ENCODE peak calls at places on chromosomes 2 and 18, in eight cellular contexts. Z is mesenchymal stem cell, Q is transverse colon, T is AG10803, D is GM12865, B is HCT116, V is OCI-LY7, S is heart right ventricle. X is an unnamed sample.
A peak's percentile ranks its signal among the peaks of the same experiment; 100 is the strongest.

GRCh38 chr2:20595439-20596192 is 55.3 kb downstream of the HS1BP3 start:
- DNase-seq in Z (peak; percentile 95), Q (peak; percentile 42), T (peak; percentile 24), D (peak; percentile 90), B (no peak), V (peak; percentile 82), S (no peak), X (no peak)

GRCh38 chr2:121052023-121052422 is 233.0 kb downstream of the TFCP2L1 start:
- DNase-seq in Z (no peak), Q (no peak), T (no peak), D (no peak), B (no peak), V (no peak), S (no peak), X (no peak)

GRCh38 chr2:98346259-98347236 is at the start of gene CNGA3:
- DNase-seq in Z (peak; percentile 36), Q (peak; percentile 15), T (peak; percentile 6), D (no peak), B (no peak), V (no peak), S (no peak), X (no peak)

GRCh38 chr2:74502720-74503505 is 3.5 kb upstream of the LBX2 start:
- DNase-seq in Z (peak; percentile 88), Q (peak; percentile 89), T (peak; percentile 83), D (peak; percentile 87), B (peak; percentile 57), V (no peak), S (peak; percentile 83), X (peak; percentile 90)

GRCh38 chr2:222946700-222947278 is 86.0 kb downstream of the ACSL3 start:
- DNase-seq in Z (no peak), Q (no peak), T (no peak), D (no peak), B (no peak), V (no peak), S (no peak), X (no peak)

GRCh38 chr2:100884145-100884621 is 64.2 kb downstream of the NPAS2 start:
- DNase-seq in Z (peak; percentile 49), Q (no peak), T (no peak), D (no peak), B (no peak), V (no peak), S (no peak), X (no peak)

GRCh38 chr2:38856165-38856564 is 19.6 kb downstream of the DHX57 start:
- DNase-seq in Z (peak; percentile 19), Q (no peak), T (peak; percentile 58), D (no peak), B (no peak), V (no peak), S (no peak), X (no peak)

GRCh38 chr18:58590231-58590630 is 38.7 kb downstream of the ALPK2 start:
- DNase-seq in Z (peak; percentile 59), Q (no peak), T (peak; percentile 99), D (no peak), B (no peak), V (no peak), S (no peak), X (no peak)

GRCh38 chr2:46816151-46816845 is 99.3 kb downstream of the MCFD2 start:
- DNase-seq in Z (no peak), Q (no peak), T (no peak), D (no peak), B (no peak), V (no peak), S (no peak), X (no peak)

GRCh38 chr2:240619506-240620148 is 5.7 kb upstream of the GPR35 start:
- DNase-seq in Z (no peak), Q (no peak), T (no peak), D (peak; percentile 58), B (no peak), V (no peak), S (no peak), X (no peak)

GRCh38 chr2:66021296-66021695 is 413.6 kb upstream of the MEIS1 start:
- DNase-seq in Z (no peak), Q (no peak), T (no peak), D (no peak), B (no peak), V (no peak), S (no peak), X (no peak)

GRCh38 chr2:142131016-142131714 is at the start of gene LRP1B:
- DNase-seq in Z (peak; percentile 73), Q (no peak), T (peak; percentile 15), D (peak; percentile 19), B (no peak), V (no peak), S (no peak), X (no peak)

GRCh38 chr2:60512063-60512622 is 41.3 kb downstream of the BCL11A start:
- DNase-seq in Z (no peak), Q (no peak), T (no peak), D (peak; percentile 32), B (no peak), V (peak; percentile 51), S (no peak), X (peak; percentile 25)

GRCh38 chr18:52716926-52717325 is 376.9 kb downstream of the DCC start:
- DNase-seq in Z (no peak), Q (peak; percentile 73), T (peak; percentile 22), D (peak; percentile 23), B (no peak), V (no peak), S (peak; percentile 6), X (peak; percentile 54)

GRCh38 chr2:176565641-176566323 is 296.5 kb downstream of the MTX2 start:
- DNase-seq in Z (peak; percentile 76), Q (no peak), T (no peak), D (no peak), B (no peak), V (no peak), S (no peak), X (no peak)

GRCh38 chr2:27518782-27519113 is 22.1 kb downstream of the GCKR start:
- DNase-seq in Z (no peak), Q (no peak), T (no peak), D (no peak), B (no peak), V (no peak), S (no peak), X (no peak)

GRCh38 chr2:10905872-10906143 is 5.9 kb upstream of the KCNF1 start:
- DNase-seq in Z (no peak), Q (no peak), T (no peak), D (no peak), B (no peak), V (no peak), S (no peak), X (no peak)

GRCh38 chr2:54572262-54572635 is 116.1 kb downstream of the SPTBN1 start:
- DNase-seq in Z (peak; percentile 92), Q (no peak), T (peak; percentile 92), D (peak; percentile 74), B (no peak), V (no peak), S (no peak), X (peak; percentile 57)
- H3K4me3 ChIP-seq in Z (no peak overlapping the region), Q (no peak overlapping the region), T (no peak overlapping the region), D (peak overlapping the region; percentile 51), B (no peak overlapping the region), V (peak overlapping the region; percentile 51), S (no peak overlapping the region), X (no peak overlapping the region)

DNA sequence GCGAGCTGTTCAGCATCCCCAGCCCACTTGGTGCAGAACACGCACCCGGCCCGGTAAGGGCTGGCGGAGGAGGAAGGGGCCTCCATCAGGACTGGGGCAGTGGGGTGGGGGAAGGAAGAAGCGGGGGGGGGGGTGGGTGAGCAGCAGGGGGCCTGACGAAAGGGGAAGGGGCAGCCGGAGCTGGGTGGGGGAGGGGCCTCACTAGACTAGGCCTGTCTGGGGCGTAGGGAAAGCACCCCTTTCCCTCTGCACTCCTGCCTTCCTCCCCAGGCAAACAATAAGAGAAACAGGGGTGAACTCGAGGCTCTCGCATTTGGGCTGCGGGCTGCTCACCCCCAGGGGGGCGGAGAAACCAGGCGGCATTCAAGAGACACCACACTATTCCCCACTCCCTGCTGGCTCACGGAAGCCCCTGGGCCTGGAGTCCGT is 82.7 kb upstream of the POMC start:
- DNase-seq in Z (no peak), Q (no peak), T (no peak), D (no peak), B (no peak), V (no peak), S (no peak), X (no peak)
- H3K4me3 ChIP-seq in Z (peak overlapping the region; percentile 74), Q (peak overlapping the region; percentile 70), T (no peak overlapping the region), D (peak overlapping the region; percentile 74), B (no peak overlapping the region), V (no peak overlapping the region), S (peak overlapping the region; percentile 71), X (peak overlapping the region; percentile 71)

DNA sequence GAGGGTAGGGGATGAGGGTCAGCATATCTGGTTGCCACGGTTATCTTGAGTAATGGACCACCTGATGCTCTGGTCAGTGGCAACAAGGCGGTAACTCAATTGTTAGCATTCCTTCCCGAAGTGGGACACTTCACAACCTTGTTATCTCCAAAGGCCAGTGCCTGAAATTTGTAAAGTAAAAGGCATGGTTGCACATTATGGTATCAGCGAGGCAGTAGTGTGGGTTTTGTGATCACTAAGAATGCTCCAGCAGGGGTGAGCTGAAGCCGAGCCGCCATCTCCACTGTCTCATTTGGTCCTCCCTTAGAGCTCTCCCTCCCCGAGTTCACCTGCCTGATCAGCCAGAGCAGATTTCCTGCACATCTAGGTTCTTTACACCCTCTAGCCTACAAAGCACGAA is 50.5 kb upstream of the LGALSL start:
- DNase-seq in Z (no peak), Q (no peak), T (no peak), D (no peak), B (no peak), V (no peak), S (no peak), X (no peak)
- H3K4me3 ChIP-seq in Z (no peak overlapping the region), Q (no peak overlapping the region), T (no peak overlapping the region), D (no peak overlapping the region), B (no peak overlapping the region), V (no peak overlapping the region), S (peak overlapping the region; percentile 2), X (no peak overlapping the region)

DNA sequence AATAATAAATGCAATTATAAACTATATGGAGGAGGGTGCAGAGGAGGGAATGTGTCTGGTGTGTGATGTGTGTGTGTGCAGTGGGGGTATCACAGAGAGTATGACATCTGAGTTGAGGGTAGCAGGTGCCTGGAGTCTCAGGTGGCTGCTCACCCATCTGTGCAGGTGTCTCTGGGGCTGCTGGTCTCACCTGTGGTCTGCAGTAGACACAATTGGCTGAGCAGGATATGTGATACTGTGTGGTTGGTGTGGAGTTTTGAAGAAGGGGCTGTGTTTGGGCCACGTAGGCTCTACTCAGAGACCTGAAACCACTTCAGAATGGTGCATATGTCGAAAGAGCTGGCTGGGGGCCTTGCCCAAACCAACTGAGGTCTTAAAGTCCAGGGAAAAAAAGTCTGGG is 17.0 kb downstream of the FABP1 start:
- DNase-seq in Z (no peak), Q (no peak), T (no peak), D (peak; percentile 1), B (no peak), V (no peak), S (no peak), X (no peak)
- H3K4me3 ChIP-seq in Z (no peak overlapping the region), Q (no peak overlapping the region), T (no peak overlapping the region), D (no peak overlapping the region), B (no peak overlapping the region), V (no peak overlapping the region), S (no peak overlapping the region), X (no peak overlapping the region)

DNA sequence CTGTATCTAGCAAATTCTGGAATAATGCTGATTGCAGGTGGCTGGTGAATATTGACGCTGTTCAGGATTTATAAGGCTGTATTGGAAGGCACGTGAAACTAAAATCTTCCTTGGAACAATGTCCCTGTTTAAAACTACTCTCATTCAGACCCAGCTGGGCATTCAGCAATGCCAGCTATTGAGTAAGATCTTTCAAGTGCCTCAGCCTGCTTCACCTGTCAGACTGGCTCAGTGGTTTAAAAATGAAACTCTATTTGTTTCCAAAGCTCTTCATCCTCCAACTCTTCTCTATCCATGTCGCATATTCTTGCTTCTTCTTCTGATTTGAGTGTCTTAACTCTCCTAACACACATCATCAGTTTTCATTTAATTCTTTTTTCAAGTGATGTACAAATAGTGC is 142.4 kb downstream of the MAP2 start:
- DNase-seq in Z (no peak), Q (no peak), T (no peak), D (no peak), B (no peak), V (no peak), S (no peak), X (no peak)
- H3K4me3 ChIP-seq in Z (no peak overlapping the region), Q (no peak overlapping the region), T (no peak overlapping the region), D (no peak overlapping the region), B (no peak overlapping the region), V (no peak overlapping the region), S (no peak overlapping the region), X (no peak overlapping the region)

X was measured in colonic mucosa.